ENCODE peak calls at places on chromosomes 16 and 17, in five cellular contexts. Z, L, J, O and P are unnamed samples.

GRCh38 chr16:919658-920631 is 50.8 kb downstream of the LMF1 start:
- DNase-seq in L (peak; percentile 62), Z (no peak), O (no peak), J (no peak), P (no peak)

GRCh38 chr16:28126684-28127620 is 63.4 kb upstream of the GSG1L start:
- DNase-seq in Z (no peak), L (no peak), J (no peak), O (no peak), P (no peak)

GRCh38 chr17:15381707-15382106 is 40.3 kb upstream of the TEKT3 start:
- DNase-seq in L (peak; percentile 42), O (no peak), Z (no peak), J (no peak), P (no peak)

GRCh38 chr17:65324977-65325376 is 187.8 kb downstream of the RGS9 start:
- DNase-seq in Z (no peak), O (no peak), L (no peak), J (no peak), P (no peak)

GRCh38 chr17:12683299-12683698 is 17.6 kb downstream of the MYOCD start:
- DNase-seq in O (no peak), J (no peak), L (no peak), Z (no peak), P (no peak)

GRCh38 chr16:68985268-68985667 is 120.2 kb upstream of the HAS3 start:
- DNase-seq in Z (no peak), O (no peak), L (peak; percentile 46), J (no peak), P (no peak)

GRCh38 chr17:64626827-64627226 is 35.3 kb downstream of the SMURF2 start:
- DNase-seq in Z (no peak), L (no peak), J (no peak), O (no peak), P (no peak)

GRCh38 chr17:34668206-34668605 is 88.8 kb downstream of the TMEM132E start:
- DNase-seq in J (no peak), L (no peak), Z (no peak), O (no peak), P (no peak)

GRCh38 chr16:12741176-12741575 is 62.5 kb downstream of the CPPED1 start:
- DNase-seq in L (no peak), Z (no peak), J (no peak), O (no peak), P (no peak)

GRCh38 chr17:64172510-64172909 is 42.6 kb upstream of the ERN1 start:
- DNase-seq in O (no peak), Z (peak; percentile 34), L (no peak), J (no peak), P (no peak)

GRCh38 chr16:63652091-63652490 is 1469.8 kb downstream of the CDH11 start:
- DNase-seq in O (peak; percentile 5), L (no peak), J (no peak), Z (no peak), P (no peak)

GRCh38 chr17:78252701-78253635 is 21.5 kb downstream of the TMEM235 start:
- DNase-seq in L (no peak), O (no peak), J (no peak), Z (no peak), P (no peak)

GRCh38 chr17:78251773-78252103 is 20.3 kb downstream of the TMEM235 start:
- DNase-seq in Z (no peak), L (no peak), O (no peak), J (no peak), P (no peak)

GRCh38 chr17:78250891-78251772 is 19.7 kb downstream of the TMEM235 start:
- DNase-seq in L (peak; percentile 76), Z (peak; percentile 90), J (no peak), O (peak; percentile 79), P (peak; percentile 99)

GRCh38 chr17:78253946-78254672 is 22.7 kb downstream of the TMEM235 start:
- DNase-seq in J (no peak), O (peak; percentile 76), L (peak; percentile 76), Z (peak; percentile 90), P (peak; percentile 99)

DNA sequence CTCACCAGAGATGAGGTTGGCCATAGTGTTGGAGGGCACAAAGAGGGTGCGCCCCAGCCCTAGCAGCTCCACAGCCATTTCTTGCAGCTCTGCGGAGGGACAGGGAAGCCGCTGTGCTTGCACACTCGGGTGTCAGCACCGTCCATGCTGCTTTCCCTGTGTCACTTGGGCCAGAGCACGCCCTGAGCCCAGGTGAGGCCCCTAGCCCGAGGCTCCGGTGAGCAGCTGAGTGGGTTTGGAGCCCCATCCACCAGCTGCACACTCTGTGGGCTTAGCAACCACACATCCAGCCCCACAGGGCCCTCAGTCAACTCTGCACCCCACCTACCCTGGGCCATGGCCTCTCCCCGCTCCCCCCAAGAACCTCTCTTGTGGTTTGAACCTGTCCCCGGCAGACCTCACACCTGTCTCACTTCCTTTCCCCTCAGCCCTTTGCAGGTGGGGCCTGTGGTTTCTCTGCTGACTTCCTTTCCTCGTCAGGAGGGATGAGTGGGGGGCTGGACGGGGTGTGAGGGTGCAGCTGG is 20.7 kb downstream of the TMEM235 start:
- DNase-seq in O (no peak), L (no peak), J (no peak), Z (no peak), P (no peak)
- H2AFZ ChIP-seq in O (no peak overlapping the region), L (no peak overlapping the region), J (no peak overlapping the region), Z (no peak overlapping the region), P (no peak overlapping the region)

DNA sequence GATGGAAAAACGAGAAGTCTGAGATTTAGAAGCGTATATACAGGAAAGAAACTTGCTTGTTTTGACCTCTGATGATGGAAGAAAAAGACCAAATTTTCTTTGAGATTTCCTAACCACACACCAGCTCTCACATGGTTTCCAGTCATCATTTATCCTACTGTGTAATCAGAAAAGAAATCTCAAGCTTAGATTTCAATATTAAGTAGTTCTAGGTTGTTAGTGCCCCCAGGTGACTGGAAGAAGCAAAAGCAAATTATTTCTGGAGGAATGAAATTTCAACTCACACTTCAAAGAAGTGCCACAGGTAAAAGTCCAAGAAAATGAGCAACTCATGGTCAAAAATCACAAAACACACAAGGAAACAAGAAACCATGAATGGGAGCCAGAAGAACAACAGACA is 51.8 kb upstream of the KDM6B start:
- DNase-seq in O (no peak), Z (no peak), J (no peak), L (peak; percentile 61), P (no peak)
- TF ChIP-seq USF2 in O (no peak), Z (no peak), J (no peak), L (no peak), P (no peak)

GRCh38 chr16:10103096-10103495 is 79.1 kb downstream of the GRIN2A start:
- DNase-seq in L (no peak), J (no peak), O (no peak), Z (no peak), P (no peak)
- TF ChIP-seq SMC3 in L (no peak), J (no peak), O (no peak), Z (no peak), P (no peak)

GRCh38 chr17:7294614-7295153 is at the start of gene YBX2:
- DNase-seq in L (peak; percentile 7), J (no peak), O (no peak), Z (peak; percentile 42), P (peak; percentile 97)
- H2AFZ ChIP-seq in L (peak within 1 kb of the TSS; percentile 88), J (peak within 1 kb of the TSS; percentile 39), O (no peak within 1 kb of the TSS), Z (no peak within 1 kb of the TSS), P (peak within 1 kb of the TSS; percentile 22)

DNA sequence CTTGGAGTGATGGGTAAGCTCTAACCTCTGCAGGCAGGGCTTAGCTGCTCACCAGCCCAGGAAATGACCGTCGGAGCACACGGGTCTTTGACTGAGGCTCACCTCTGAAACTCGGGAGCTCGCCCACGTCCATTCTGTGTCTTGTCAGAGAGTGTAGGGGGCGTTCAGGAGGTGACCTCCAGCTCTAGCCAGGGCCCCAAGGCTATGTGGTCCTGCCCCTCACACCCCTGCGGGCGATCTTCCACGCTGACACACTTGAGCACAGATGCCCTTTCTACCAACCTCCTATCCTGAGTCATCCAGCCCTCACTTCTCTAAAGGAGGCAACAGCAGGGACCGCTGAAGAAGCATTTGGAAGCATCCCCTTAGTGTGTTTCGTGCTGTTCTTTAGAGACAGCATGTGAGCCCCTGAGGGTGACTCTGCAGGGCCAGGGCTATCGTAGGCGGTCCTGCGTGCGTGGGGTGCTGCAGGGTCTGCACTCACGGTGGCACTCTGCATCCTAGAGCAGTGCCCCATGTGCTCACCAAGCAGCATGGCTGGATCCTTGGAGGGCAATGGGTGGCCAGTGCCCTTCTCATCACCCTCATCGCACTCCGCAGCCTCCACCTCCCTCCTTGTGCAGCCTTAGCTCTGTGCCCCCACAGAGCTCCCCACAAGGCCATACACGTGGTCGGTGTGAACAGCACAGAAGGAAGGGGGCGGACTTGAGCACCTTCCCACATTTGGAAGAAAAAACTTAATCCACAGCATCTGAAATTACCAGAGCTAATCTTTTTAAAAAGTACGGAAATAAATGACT is 33.8 kb downstream of the SLC47A1 start:
- DNase-seq in Z (no peak), L (no peak), O (no peak), J (no peak), P (no peak)
- TF ChIP-seq USF2 in Z (no peak), L (no peak), O (no peak), J (no peak), P (no peak)

GRCh38 chr17:31496601-31497000 is 105.1 kb downstream of the RAB11FIP4 start:
- DNase-seq in L (no peak), J (no peak), Z (no peak), O (no peak), P (no peak)

GRCh38 chr17:31497431-31497830 is 106.0 kb downstream of the RAB11FIP4 start:
- DNase-seq in L (no peak), O (no peak), Z (no peak), J (no peak), P (no peak)

GRCh38 chr17:31496097-31496496 is 104.6 kb downstream of the RAB11FIP4 start:
- DNase-seq in L (no peak), J (no peak), O (no peak), Z (no peak), P (no peak)

GRCh38 chr17:31497994-31498826 is 106.7 kb downstream of the RAB11FIP4 start:
- DNase-seq in J (no peak), Z (peak; percentile 62), O (peak; percentile 81), L (no peak), P (no peak)

GRCh38 chr17:31499771-31500554 is 108.5 kb downstream of the RAB11FIP4 start:
- DNase-seq in L (peak; percentile 22), O (peak; percentile 91), Z (no peak), J (no peak), P (peak; percentile 81)
- TF ChIP-seq SMC3 in L (no peak), O (no peak), Z (no peak), J (no peak), P (no peak)